ENCODE peak calls at places on chromosome 9, in ten cellular contexts. One of them, this sample, is unnamed.
A peak's percentile ranks its signal among the peaks of the same experiment; 100 is the strongest.

GRCh38 chr9:68547417-68547816 is 6.7 kb upstream of the TMEM252 start:
- DNase-seq in transverse colon: no peak
- DNase-seq in lung: no peak
- DNase-seq in HCT116: no peak
- DNase-seq in GM12878: no peak
- DNase-seq in prostate gland: no peak
- DNase-seq in left ventricle myocardium inferior: no peak
- DNase-seq in tibial artery: no peak
- DNase-seq in A549: no peak
- DNase-seq in spleen: no peak
- DNase-seq in this sample: no peak

GRCh38 chr9:134320195-134320885 is 5.9 kb upstream of the RXRA start:
- DNase-seq in tibial artery: peak; percentile 62
- DNase-seq in left ventricle myocardium inferior: peak; percentile 11
- DNase-seq in HCT116: no peak
- DNase-seq in prostate gland: no peak
- DNase-seq in GM12878: no peak
- DNase-seq in A549: no peak
- DNase-seq in spleen: peak; percentile 74
- DNase-seq in transverse colon: no peak
- DNase-seq in lung: no peak
- DNase-seq in this sample: no peak

GRCh38 chr9:100324594-100325200 is 28.0 kb downstream of the TEX10 start:
- DNase-seq in left ventricle myocardium inferior: no peak
- DNase-seq in prostate gland: no peak
- DNase-seq in GM12878: no peak
- DNase-seq in transverse colon: no peak
- DNase-seq in lung: no peak
- DNase-seq in HCT116: peak; percentile 27
- DNase-seq in tibial artery: no peak
- DNase-seq in spleen: no peak
- DNase-seq in A549: peak; percentile 50
- DNase-seq in this sample: peak; percentile 15

GRCh38 chr9:589723-590122 is 251.8 kb upstream of the DMRT1 start:
- DNase-seq in GM12878: no peak
- DNase-seq in tibial artery: no peak
- DNase-seq in HCT116: no peak
- DNase-seq in spleen: no peak
- DNase-seq in prostate gland: no peak
- DNase-seq in lung: no peak
- DNase-seq in transverse colon: no peak
- DNase-seq in left ventricle myocardium inferior: no peak
- DNase-seq in A549: peak; percentile 16
- DNase-seq in this sample: no peak

GRCh38 chr9:100637787-100638186 is 59.9 kb downstream of the CAVIN4 start:
- DNase-seq in spleen: no peak
- DNase-seq in lung: no peak
- DNase-seq in tibial artery: no peak
- DNase-seq in HCT116: no peak
- DNase-seq in GM12878: no peak
- DNase-seq in left ventricle myocardium inferior: no peak
- DNase-seq in prostate gland: no peak
- DNase-seq in A549: peak; percentile 20
- DNase-seq in transverse colon: no peak
- DNase-seq in this sample: no peak

GRCh38 chr9:127493592-127494303 is 42.4 kb downstream of the LRSAM1 start:
- DNase-seq in tibial artery: no peak
- DNase-seq in spleen: no peak
- DNase-seq in transverse colon: no peak
- DNase-seq in GM12878: no peak
- DNase-seq in HCT116: no peak
- DNase-seq in left ventricle myocardium inferior: peak; percentile 65
- DNase-seq in prostate gland: no peak
- DNase-seq in lung: no peak
- DNase-seq in A549: no peak
- DNase-seq in this sample: no peak

GRCh38 chr9:133821606-133822438 is 83.7 kb upstream of the SARDH start:
- DNase-seq in HCT116: no peak
- DNase-seq in lung: no peak
- DNase-seq in tibial artery: no peak
- DNase-seq in spleen: no peak
- DNase-seq in GM12878: no peak
- DNase-seq in left ventricle myocardium inferior: no peak
- DNase-seq in transverse colon: no peak
- DNase-seq in A549: no peak
- DNase-seq in prostate gland: no peak
- DNase-seq in this sample: no peak

GRCh38 chr9:113508111-113508749 is 44.7 kb downstream of the RGS3 start:
- DNase-seq in HCT116: peak; percentile 4
- DNase-seq in A549: peak; percentile 64
- DNase-seq in GM12878: no peak
- DNase-seq in transverse colon: peak; percentile 87
- DNase-seq in spleen: peak; percentile 66
- DNase-seq in tibial artery: no peak
- DNase-seq in lung: no peak
- DNase-seq in left ventricle myocardium inferior: no peak
- DNase-seq in prostate gland: no peak
- DNase-seq in this sample: no peak

GRCh38 chr9:107261106-107261505 is 22.0 kb upstream of the RAD23B start:
- DNase-seq in transverse colon: no peak
- DNase-seq in tibial artery: no peak
- DNase-seq in prostate gland: no peak
- DNase-seq in A549: no peak
- DNase-seq in lung: no peak
- DNase-seq in left ventricle myocardium inferior: no peak
- DNase-seq in GM12878: no peak
- DNase-seq in spleen: no peak
- DNase-seq in HCT116: no peak
- DNase-seq in this sample: no peak

GRCh38 chr9:121880343-121880742 is 212.8 kb downstream of the TTLL11 start:
- DNase-seq in prostate gland: no peak
- DNase-seq in GM12878: no peak
- DNase-seq in A549: no peak
- DNase-seq in lung: no peak
- DNase-seq in left ventricle myocardium inferior: no peak
- DNase-seq in spleen: no peak
- DNase-seq in transverse colon: no peak
- DNase-seq in HCT116: no peak
- DNase-seq in tibial artery: no peak
- DNase-seq in this sample: no peak

GRCh38 chr9:119091074-119091473 is 278.2 kb downstream of the BRINP1 start:
- DNase-seq in transverse colon: no peak
- DNase-seq in tibial artery: no peak
- DNase-seq in A549: no peak
- DNase-seq in HCT116: no peak
- DNase-seq in prostate gland: no peak
- DNase-seq in left ventricle myocardium inferior: no peak
- DNase-seq in lung: no peak
- DNase-seq in GM12878: no peak
- DNase-seq in spleen: no peak
- DNase-seq in this sample: no peak

GRCh38 chr9:125438506-125439433 is 177.1 kb downstream of the GAPVD1 start:
- DNase-seq in spleen: no peak
- DNase-seq in GM12878: no peak
- DNase-seq in tibial artery: peak; percentile 52
- DNase-seq in HCT116: no peak
- DNase-seq in A549: no peak
- DNase-seq in left ventricle myocardium inferior: no peak
- DNase-seq in lung: no peak
- DNase-seq in prostate gland: no peak
- DNase-seq in transverse colon: no peak
- DNase-seq in this sample: no peak

GRCh38 chr9:125241863-125242739 is 958 bp upstream of the HSPA5 start:
- DNase-seq in transverse colon: peak; percentile 40
- DNase-seq in A549: peak; percentile 58
- DNase-seq in GM12878: no peak
- DNase-seq in lung: peak; percentile 49
- DNase-seq in spleen: peak; percentile 84
- DNase-seq in left ventricle myocardium inferior: peak; percentile 29
- DNase-seq in prostate gland: no peak
- DNase-seq in HCT116: no peak
- DNase-seq in tibial artery: no peak
- DNase-seq in this sample: no peak

GRCh38 chr9:91180930-91181268 is 180.8 kb downstream of the AUH start:
- DNase-seq in lung: peak; percentile 11
- DNase-seq in HCT116: no peak
- DNase-seq in A549: no peak
- DNase-seq in GM12878: no peak
- DNase-seq in prostate gland: no peak
- DNase-seq in transverse colon: no peak
- DNase-seq in left ventricle myocardium inferior: no peak
- DNase-seq in spleen: no peak
- DNase-seq in tibial artery: no peak
- DNase-seq in this sample: no peak

GRCh38 chr9:138015021-138015829 is 137.6 kb downstream of the CACNA1B start:
- DNase-seq in transverse colon: no peak
- DNase-seq in A549: no peak
- DNase-seq in spleen: peak; percentile 63
- DNase-seq in prostate gland: no peak
- DNase-seq in tibial artery: peak; percentile 60
- DNase-seq in left ventricle myocardium inferior: no peak
- DNase-seq in HCT116: no peak
- DNase-seq in GM12878: no peak
- DNase-seq in lung: no peak
- DNase-seq in this sample: no peak

GRCh38 chr9:114969269-114969668 is 38.9 kb upstream of the TNFSF8 start:
- DNase-seq in left ventricle myocardium inferior: no peak
- DNase-seq in A549: no peak
- DNase-seq in tibial artery: no peak
- DNase-seq in lung: no peak
- DNase-seq in transverse colon: no peak
- DNase-seq in prostate gland: no peak
- DNase-seq in HCT116: no peak
- DNase-seq in GM12878: no peak
- DNase-seq in spleen: no peak
- DNase-seq in this sample: no peak

GRCh38 chr9:100443781-100444768 is 17.1 kb downstream of the MSANTD3 start:
- DNase-seq in spleen: no peak
- DNase-seq in tibial artery: no peak
- DNase-seq in prostate gland: no peak
- DNase-seq in transverse colon: no peak
- DNase-seq in A549: no peak
- DNase-seq in HCT116: no peak
- DNase-seq in left ventricle myocardium inferior: no peak
- DNase-seq in lung: no peak
- DNase-seq in GM12878: no peak
- DNase-seq in this sample: no peak

GRCh38 chr9:71003346-71003745 is 118.1 kb downstream of the TRPM3 start:
- DNase-seq in tibial artery: no peak
- DNase-seq in lung: no peak
- DNase-seq in GM12878: no peak
- DNase-seq in left ventricle myocardium inferior: no peak
- DNase-seq in prostate gland: no peak
- DNase-seq in transverse colon: no peak
- DNase-seq in HCT116: no peak
- DNase-seq in A549: no peak
- DNase-seq in spleen: no peak
- DNase-seq in this sample: no peak

GRCh38 chr9:77502568-77502967 is 145.6 kb downstream of the GNA14 start:
- DNase-seq in tibial artery: no peak
- DNase-seq in spleen: no peak
- DNase-seq in transverse colon: no peak
- DNase-seq in GM12878: no peak
- DNase-seq in A549: no peak
- DNase-seq in left ventricle myocardium inferior: no peak
- DNase-seq in lung: no peak
- DNase-seq in HCT116: no peak
- DNase-seq in prostate gland: no peak
- DNase-seq in this sample: no peak
- TF ChIP-seq CTCF in tibial artery: no peak
- TF ChIP-seq CTCF in spleen: no peak
- TF ChIP-seq CTCF in transverse colon: no peak
- TF ChIP-seq CTCF in GM12878: no peak
- TF ChIP-seq CTCF in A549: no peak
- TF ChIP-seq CTCF in left ventricle myocardium inferior: no peak
- TF ChIP-seq CTCF in lung: no peak
- TF ChIP-seq CTCF in HCT116: no peak
- TF ChIP-seq CTCF in prostate gland: no peak
- TF ChIP-seq CTCF in this sample: no peak

GRCh38 chr9:37508834-37509206 is 23.1 kb downstream of the POLR1E start:
- DNase-seq in tibial artery: no peak
- DNase-seq in prostate gland: no peak
- DNase-seq in GM12878: no peak
- DNase-seq in lung: no peak
- DNase-seq in A549: no peak
- DNase-seq in left ventricle myocardium inferior: no peak
- DNase-seq in transverse colon: no peak
- DNase-seq in spleen: no peak
- DNase-seq in HCT116: no peak
- DNase-seq in this sample: no peak
- H3K4me3 ChIP-seq in tibial artery: no peak overlapping the region
- H3K4me3 ChIP-seq in prostate gland: no peak overlapping the region
- H3K4me3 ChIP-seq in GM12878: no peak overlapping the region
- H3K4me3 ChIP-seq in lung: no peak overlapping the region
- H3K4me3 ChIP-seq in A549: no peak overlapping the region
- H3K4me3 ChIP-seq in left ventricle myocardium inferior: no peak overlapping the region
- H3K4me3 ChIP-seq in transverse colon: no peak overlapping the region
- H3K4me3 ChIP-seq in spleen: no peak overlapping the region
- H3K4me3 ChIP-seq in HCT116: no peak overlapping the region
- H3K4me3 ChIP-seq in this sample: no peak overlapping the region

DNA sequence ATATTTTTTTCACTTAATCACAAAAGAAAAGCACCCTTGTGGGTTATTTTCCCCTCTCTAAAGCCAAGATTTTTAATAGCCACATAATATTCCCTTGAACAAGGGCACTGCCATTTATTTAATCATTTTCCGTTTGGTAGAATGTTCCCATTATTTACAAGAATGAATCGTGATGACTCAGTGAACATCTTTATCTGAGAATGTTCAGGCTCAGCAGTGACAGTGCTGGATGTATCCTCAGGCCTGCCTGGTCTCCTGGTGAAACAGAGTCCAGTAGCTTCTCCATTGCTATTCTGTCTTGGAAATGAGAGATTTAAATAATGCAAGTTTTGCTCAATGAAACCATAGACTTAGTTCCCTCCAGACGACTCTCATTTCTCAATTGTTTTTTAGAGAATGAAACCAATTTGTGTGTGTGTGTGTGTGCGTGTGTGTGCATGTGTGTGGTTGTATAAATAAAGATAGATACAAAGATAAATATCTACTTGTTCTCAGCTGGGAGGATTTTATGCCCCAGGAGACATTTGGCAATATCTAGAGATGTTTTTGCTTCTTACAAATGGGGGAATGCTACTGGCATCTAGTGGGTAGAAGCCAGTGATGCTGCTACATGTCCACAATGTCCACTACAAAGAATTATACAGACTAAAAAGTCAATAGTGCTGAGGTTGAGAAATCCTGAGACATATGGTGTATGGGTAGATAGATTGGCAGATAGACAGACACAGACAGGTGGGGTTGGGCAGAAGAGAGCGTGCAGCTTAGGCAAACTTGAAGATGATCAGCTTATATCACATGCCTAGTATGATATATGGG is 55.0 kb downstream of the PAPPA start:
- DNase-seq in A549: peak; percentile 54
- DNase-seq in spleen: no peak
- DNase-seq in tibial artery: no peak
- DNase-seq in left ventricle myocardium inferior: no peak
- DNase-seq in GM12878: no peak
- DNase-seq in transverse colon: no peak
- DNase-seq in lung: no peak
- DNase-seq in HCT116: no peak
- DNase-seq in prostate gland: no peak
- DNase-seq in this sample: no peak
- H3K9me3 ChIP-seq in A549: no peaks in the 10 kb centered on the region
- H3K9me3 ChIP-seq in spleen: no peaks in the 10 kb centered on the region
- H3K9me3 ChIP-seq in tibial artery: no peaks in the 10 kb centered on the region
- H3K9me3 ChIP-seq in left ventricle myocardium inferior: no peaks in the 10 kb centered on the region
- H3K9me3 ChIP-seq in GM12878: no peaks in the 10 kb centered on the region
- H3K9me3 ChIP-seq in transverse colon: no peaks in the 10 kb centered on the region
- H3K9me3 ChIP-seq in lung: no peaks in the 10 kb centered on the region
- H3K9me3 ChIP-seq in HCT116: no peaks in the 10 kb centered on the region
- H3K9me3 ChIP-seq in prostate gland: no peaks in the 10 kb centered on the region
- H3K9me3 ChIP-seq in this sample: no peaks in the 10 kb centered on the region

GRCh38 chr9:85741875-85742629 is at the start of gene AGTPBP1:
- DNase-seq in A549: peak; percentile 93
- DNase-seq in prostate gland: peak; percentile 95
- DNase-seq in spleen: peak; percentile 99
- DNase-seq in HCT116: peak; percentile 77
- DNase-seq in lung: peak; percentile 95
- DNase-seq in transverse colon: peak; percentile 97
- DNase-seq in GM12878: peak; percentile 75
- DNase-seq in left ventricle myocardium inferior: peak; percentile 98
- DNase-seq in tibial artery: peak; percentile 97
- DNase-seq in this sample: peak; percentile 66
- TF ChIP-seq CTCF in A549: no peak
- TF ChIP-seq CTCF in prostate gland: no peak
- TF ChIP-seq CTCF in spleen: no peak
- TF ChIP-seq CTCF in HCT116: no peak
- TF ChIP-seq CTCF in lung: no peak
- TF ChIP-seq CTCF in transverse colon: peak; percentile 35
- TF ChIP-seq CTCF in GM12878: no peak
- TF ChIP-seq CTCF in left ventricle myocardium inferior: peak; percentile 11
- TF ChIP-seq CTCF in tibial artery: no peak
- TF ChIP-seq CTCF in this sample: no peak